ENCODE peak calls at places on chromosome 21, in five cellular contexts. X is uterus, F is H54, Q is HepG2, M is lower leg skin. B is an unnamed sample.
A peak's percentile ranks its signal among the peaks of the same experiment; 100 is the strongest.

GRCh38 chr21:42160111-42160949 is 58.6 kb upstream of the ABCG1 start:
- DNase-seq in M (peak; percentile 78), Q (no peak), X (no peak), F (no peak), B (no peak)

GRCh38 chr21:17921579-17922530 is 102.7 kb upstream of the C21orf91 start:
- DNase-seq in F (no peak), M (no peak), X (peak; percentile 81), Q (no peak), B (no peak)

GRCh38 chr21:15978158-15978805 is 248.5 kb downstream of the USP25 start:
- DNase-seq in M (no peak), Q (no peak), F (no peak), X (no peak), B (no peak)

GRCh38 chr21:30340714-30341573 is 3.5 kb upstream of the KRTAP27-1 start:
- DNase-seq in M (no peak), Q (peak; percentile 3), X (no peak), F (peak; percentile 13), B (peak; percentile 6)

GRCh38 chr21:27129215-27129614 is 162.3 kb upstream of the ADAMTS5 start:
- DNase-seq in X (no peak), M (no peak), F (no peak), Q (no peak), B (no peak)

GRCh38 chr21:25370311-25370744 is 237.0 kb downstream of the MRPL39 start:
- DNase-seq in X (no peak), Q (no peak), F (peak; percentile 63), M (no peak), B (no peak)

GRCh38 chr21:27580276-27580675 is 613.4 kb upstream of the ADAMTS5 start:
- DNase-seq in X (no peak), F (no peak), M (no peak), Q (no peak), B (no peak)

GRCh38 chr21:44759628-44760285 is 41.9 kb downstream of the UBE2G2 start:
- DNase-seq in F (no peak), X (no peak), M (peak; percentile 74), Q (no peak), B (no peak)

GRCh38 chr21:41876928-41877652 is 2.1 kb downstream of the PRDM15 start:
- DNase-seq in X (no peak), Q (no peak), M (no peak), F (no peak), B (no peak)

GRCh38 chr21:18661842-18662241 is 258.3 kb upstream of the TMPRSS15 start:
- DNase-seq in F (no peak), Q (no peak), X (no peak), M (no peak), B (no peak)

GRCh38 chr21:44875341-44875740 is 1.9 kb upstream of the PTTG1IP start:
- DNase-seq in M (no peak), X (no peak), Q (no peak), F (no peak), B (peak; percentile 61)

GRCh38 chr21:26587621-26588260 is 14.7 kb upstream of the CYYR1 start:
- DNase-seq in F (no peak), X (peak; percentile 26), M (no peak), Q (no peak), B (no peak)

GRCh38 chr21:22125581-22125980 is 1127.4 kb downstream of the NCAM2 start:
- DNase-seq in M (no peak), F (no peak), Q (no peak), X (no peak), B (no peak)

GRCh38 chr21:41142051-41142795 is 25.7 kb upstream of the BACE2 start:
- DNase-seq in X (no peak), Q (peak; percentile 2), M (peak; percentile 85), F (no peak), B (no peak)

GRCh38 chr21:38976900-38977299 is 171.2 kb downstream of the ETS2 start:
- DNase-seq in Q (no peak), X (no peak), F (no peak), M (no peak), B (no peak)

GRCh38 chr21:15730484-15731242 is 881 bp downstream of the USP25 start:
- DNase-seq in F (no peak), M (peak; percentile 86), Q (no peak), X (no peak), B (peak; percentile 30)

GRCh38 chr21:37128069-37128468 is 55.0 kb downstream of the TTC3 start:
- DNase-seq in F (no peak), M (no peak), Q (no peak), X (no peak), B (no peak)

GRCh38 chr21:41624674-41625310 is 116.8 kb upstream of the TMPRSS2 start:
- DNase-seq in Q (no peak), M (no peak), F (no peak), X (no peak), B (no peak)

GRCh38 chr21:39103689-39104088 is 79.6 kb downstream of the PSMG1 start:
- DNase-seq in M (peak; percentile 66), F (no peak), Q (no peak), X (no peak), B (no peak)

GRCh38 chr21:37808261-37808660 is 108.0 kb downstream of the KCNJ6 start:
- DNase-seq in M (no peak), F (no peak), X (no peak), Q (no peak), B (no peak)

GRCh38 chr21:38819719-38820147 is 14.0 kb downstream of the ETS2 start:
- DNase-seq in M (peak; percentile 86), F (peak; percentile 85), Q (no peak), X (no peak), B (no peak)

GRCh38 chr21:42118901-42119300 is 47.8 kb downstream of the UMODL1 start:
- DNase-seq in M (no peak), X (no peak), F (no peak), Q (no peak), B (peak; percentile 9)

GRCh38 chr21:25845729-25846256 is 111.0 kb downstream of the GABPA start:
- DNase-seq in Q (no peak), M (no peak), F (no peak), X (no peak), B (no peak)

GRCh38 chr21:17514124-17514481 is 1.3 kb downstream of the CXADR start:
- DNase-seq in Q (peak; percentile 27), F (no peak), X (no peak), M (no peak), B (no peak)

GRCh38 chr21:45087022-45087823 is 12.8 kb downstream of the ADARB1 start:
- DNase-seq in Q (no peak), M (no peak), F (no peak), X (no peak), B (no peak)

GRCh38 chr21:36135391-36136094 is 664 bp downstream of the CBR3 start:
- DNase-seq in M (peak; percentile 92), Q (no peak), F (peak; percentile 86), X (peak; percentile 69), B (peak; percentile 58)

GRCh38 chr21:29682800-29683199 is 257.0 kb downstream of the GRIK1 start:
- DNase-seq in M (no peak), F (no peak), Q (no peak), X (no peak), B (no peak)

GRCh38 chr21:34623519-34623918 is 8.6 kb upstream of the RCAN1 start:
- DNase-seq in Q (no peak), F (no peak), M (peak; percentile 61), X (no peak), B (no peak)

GRCh38 chr21:37060296-37060695 is 12.6 kb downstream of the PIGP start:
- DNase-seq in F (peak; percentile 83), X (no peak), Q (peak; percentile 89), M (no peak), B (no peak)

GRCh38 chr21:15617968-15618367 is 111.8 kb upstream of the USP25 start:
- DNase-seq in X (no peak), F (peak; percentile 16), Q (no peak), M (no peak), B (no peak)

GRCh38 chr21:36321325-36322082 is 1.5 kb downstream of the MORC3 start:
- DNase-seq in M (no peak), F (no peak), X (no peak), Q (no peak), B (peak; percentile 73)

GRCh38 chr21:41745971-41746743 is 20.7 kb downstream of the RIPK4 start:
- DNase-seq in X (no peak), F (no peak), M (no peak), Q (no peak), B (no peak)

GRCh38 chr21:41398831-41399230 is 27.2 kb upstream of the MX1 start:
- DNase-seq in Q (no peak), X (no peak), M (peak; percentile 50), F (no peak), B (no peak)

GRCh38 chr21:32990666-32991065 is 35.1 kb upstream of the OLIG2 start:
- DNase-seq in M (no peak), X (no peak), Q (no peak), F (no peak), B (no peak)

GRCh38 chr21:32993894-32994293 is 31.8 kb upstream of the OLIG2 start:
- DNase-seq in Q (no peak), F (no peak), M (no peak), X (no peak), B (no peak)

GRCh38 chr21:32991299-32991850 is 34.4 kb upstream of the OLIG2 start:
- DNase-seq in M (no peak), X (no peak), F (no peak), Q (no peak), B (no peak)

GRCh38 chr21:32994305-32994704 is 31.4 kb upstream of the OLIG2 start:
- DNase-seq in M (no peak), F (no peak), X (no peak), Q (no peak), B (peak; percentile 19)
- TF ChIP-seq POLR2A in M (no peak), F (no peak), X (no peak), Q (no peak), B (no peak)

GRCh38 chr21:28632718-28633408 is 359.8 kb downstream of the LTN1 start:
- DNase-seq in M (no peak), F (no peak), X (no peak), Q (no peak), B (no peak)
- TF ChIP-seq POLR2A in M (no peak), F (no peak), X (no peak), Q (no peak), B (no peak)

GRCh38 chr21:46099476-46099875 is 1.6 kb downstream of the COL6A2 start:
- DNase-seq in Q (peak; percentile 15), X (peak; percentile 54), M (peak; percentile 90), F (no peak), B (no peak)

GRCh38 chr21:46098303-46099141 is 610 bp downstream of the COL6A2 start:
- DNase-seq in F (no peak), Q (no peak), X (peak; percentile 51), M (peak; percentile 88), B (no peak)

GRCh38 chr21:46096596-46096981 is 1.3 kb upstream of the COL6A2 start:
- DNase-seq in X (peak; percentile 26), M (peak; percentile 81), Q (no peak), F (no peak), B (no peak)

GRCh38 chr21:46096997-46097825 is 701 bp upstream of the COL6A2 start:
- DNase-seq in X (peak; percentile 50), F (no peak), M (peak; percentile 88), Q (no peak), B (no peak)

GRCh38 chr21:46097826-46098286 is at the start of gene COL6A2:
- DNase-seq in M (peak; percentile 92), X (peak; percentile 77), Q (no peak), F (peak; percentile 83), B (peak; percentile 11)
- TF ChIP-seq POLR2A in M (no peak), X (peak; percentile 96), Q (no peak), F (peak; percentile 89), B (no peak)

GRCh38 chr21:31941694-31942093 is 68.9 kb downstream of the HUNK start:
- DNase-seq in Q (no peak), M (no peak), X (no peak), F (no peak), B (no peak)

GRCh38 chr21:31943586-31943985 is 70.8 kb downstream of the HUNK start:
- DNase-seq in X (no peak), M (no peak), F (no peak), Q (no peak), B (no peak)

GRCh38 chr21:31938330-31939301 is 65.8 kb downstream of the HUNK start:
- DNase-seq in F (no peak), X (no peak), M (no peak), Q (no peak), B (no peak)
- TF ChIP-seq POLR2A in F (no peak), X (no peak), M (no peak), Q (no peak), B (no peak)